ENCODE peak calls at places on chromosome 7, in four cellular contexts. I is dorsolateral prefrontal cortex, Y is tibial nerve, V is pancreas. J is an unnamed sample.

GRCh38 chr7:65477326-65477725 is 103.7 kb downstream of the ZNF92 start:
- DNase-seq in V (no peak), Y (no peak), I (no peak), J (no peak)

GRCh38 chr7:44979481-44980392 is 922 bp upstream of the MYO1G start:
- DNase-seq in Y (no peak), I (no peak), V (no peak), J (no peak)

GRCh38 chr7:75756340-75757297 is 15.4 kb downstream of the CCL26 start:
- DNase-seq in I (no peak), V (no peak), Y (no peak), J (peak)

GRCh38 chr7:22866965-22867364 is 44.3 kb upstream of the TOMM7 start:
- DNase-seq in I (no peak), V (no peak), Y (no peak), J (no peak)

GRCh38 chr7:67593807-67594206 is 597.2 kb downstream of the TYW1 start:
- DNase-seq in Y (no peak), I (no peak), V (no peak), J (no peak)

GRCh38 chr7:76390092-76390491 is 19.4 kb downstream of the SSC4D start:
- DNase-seq in I (no peak), Y (no peak), V (no peak), J (no peak)

GRCh38 chr7:30772984-30773383 is 1.8 kb downstream of the MINDY4 start:
- DNase-seq in I (no peak), V (no peak), Y (no peak), J (no peak)

GRCh38 chr7:44145969-44146897 is 5.1 kb upstream of the MYL7 start:
- DNase-seq in V (peak), I (peak), Y (peak), J (peak)

GRCh38 chr7:133409421-133409820 is 156.5 kb downstream of the EXOC4 start:
- DNase-seq in V (no peak), Y (no peak), I (no peak), J (no peak)

GRCh38 chr7:130560972-130561371 is 69.1 kb downstream of the MEST start:
- DNase-seq in V (no peak), Y (no peak), I (no peak), J (peak)

GRCh38 chr7:39384386-39384785 is 181.8 kb upstream of the YAE1 start:
- DNase-seq in Y (no peak), V (no peak), I (no peak), J (no peak)

GRCh38 chr7:151025924-151026671 is 1.8 kb upstream of the ATG9B start:
- DNase-seq in Y (no peak), V (no peak), I (no peak), J (no peak)

GRCh38 chr7:2621948-2622640 is 9.7 kb upstream of the TTYH3 start:
- DNase-seq in V (no peak), I (no peak), Y (no peak), J (peak)

GRCh38 chr7:128752251-128752650 is 13.1 kb downstream of the CALU start:
- DNase-seq in V (no peak), I (no peak), Y (no peak), J (no peak)

GRCh38 chr7:128757203-128757602 is 18.0 kb downstream of the CALU start:
- DNase-seq in Y (no peak), I (no peak), V (no peak), J (no peak)

GRCh38 chr7:128755816-128756476 is 16.8 kb downstream of the CALU start:
- DNase-seq in I (no peak), Y (no peak), V (no peak), J (no peak)

GRCh38 chr7:128758553-128758952 is 17.0 kb downstream of the OPN1SW start:
- DNase-seq in Y (no peak), I (no peak), V (no peak), J (no peak)

DNA sequence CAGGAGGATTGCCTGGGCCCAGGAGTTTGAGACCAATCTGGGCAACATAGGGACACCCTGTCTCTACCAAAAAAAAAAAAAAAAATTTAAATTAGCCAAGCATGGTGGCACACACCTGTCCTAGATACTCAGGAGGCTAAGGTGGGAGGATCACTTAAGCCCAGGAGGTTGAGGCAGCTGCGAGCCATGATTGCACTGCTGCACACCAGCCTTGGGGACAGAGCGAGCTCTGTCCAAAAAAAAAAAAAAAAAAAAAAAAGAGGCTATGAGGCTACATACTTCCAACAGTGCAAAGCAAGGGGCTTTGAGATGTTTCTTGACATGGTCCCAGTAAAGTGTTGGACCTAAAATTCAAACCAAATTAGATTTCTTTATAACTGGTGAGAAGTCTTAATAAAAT is 15.9 kb downstream of the CALU start:
- DNase-seq in Y (no peak), V (no peak), I (no peak), J (no peak)
- H3K27ac ChIP-seq in Y (no peak), V (no peak), I (no peak), J (no peak)

GRCh38 chr7:970744-971143 is 4.6 kb downstream of the COX19 start:
- DNase-seq in V (peak), Y (no peak), I (no peak), J (no peak)

GRCh38 chr7:969403-969802 is 5.9 kb downstream of the COX19 start:
- DNase-seq in Y (no peak), V (no peak), I (no peak), J (no peak)

GRCh38 chr7:967361-968082 is 7.8 kb downstream of the COX19 start:
- DNase-seq in V (peak), I (no peak), Y (no peak), J (no peak)

GRCh38 chr7:966291-967069 is 8.9 kb downstream of the COX19 start:
- DNase-seq in Y (no peak), V (peak), I (no peak), J (no peak)

DNA sequence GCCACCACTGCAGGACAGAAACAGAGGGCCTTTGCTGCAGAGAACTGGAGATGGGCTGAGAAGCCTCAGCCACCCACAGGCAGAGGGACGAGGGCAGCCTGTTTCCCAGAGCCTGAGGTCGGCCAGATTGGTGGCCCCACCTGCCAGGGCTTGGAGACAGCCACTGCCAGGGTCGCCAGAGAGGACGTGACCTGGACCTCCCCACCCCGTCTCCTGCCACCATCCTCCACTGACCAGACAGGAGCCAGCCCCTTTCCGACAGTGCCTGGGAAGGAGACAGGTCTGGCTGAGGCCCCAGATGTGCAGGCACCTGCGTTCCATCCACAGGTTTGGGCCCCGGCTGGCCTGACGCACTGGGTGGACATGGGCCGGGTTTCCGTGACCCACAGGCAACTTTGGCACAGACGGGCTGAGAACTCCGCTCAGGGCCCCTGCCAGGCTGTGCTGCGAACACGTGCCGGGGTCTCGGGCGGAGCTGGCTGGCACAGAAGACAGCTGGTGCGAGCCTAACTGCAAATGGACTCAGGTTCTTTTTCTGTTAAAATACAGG is 7.1 kb downstream of the COX19 start:
- DNase-seq in I (no peak), V (peak), Y (no peak), J (no peak)
- H3K27ac ChIP-seq in I (no peak), V (no peak), Y (peak), J (no peak)

GRCh38 chr7:116671681-116672595 is at the start of gene MET:
- DNase-seq in Y (peak), V (peak), I (peak), J (peak)
- H3K27ac ChIP-seq in Y (peak), V (peak), I (peak), J (peak)

DNA sequence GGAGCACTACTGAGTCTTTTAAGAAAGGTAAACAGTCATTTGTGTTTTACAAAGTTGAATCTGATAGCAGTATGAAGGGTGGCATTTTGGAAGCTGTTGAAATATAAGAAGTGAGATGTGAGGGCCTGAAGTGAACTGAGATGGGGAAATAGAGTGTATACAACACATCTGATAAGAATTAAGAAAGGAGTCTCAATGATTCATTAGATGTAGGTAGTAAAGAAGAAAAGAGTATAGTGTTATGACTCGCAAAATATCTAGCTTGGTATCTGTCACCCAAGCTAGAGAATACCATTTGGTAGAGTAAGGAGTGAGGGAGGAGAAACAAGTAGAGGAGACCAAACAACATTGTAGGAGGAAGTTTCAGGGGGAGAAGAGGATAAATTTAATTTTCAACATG is 5.3 kb downstream of the PTPN12 start:
- DNase-seq in V (no peak), I (no peak), Y (no peak), J (no peak)
- H3K27ac ChIP-seq in V (no peak), I (no peak), Y (no peak), J (no peak)

DNA sequence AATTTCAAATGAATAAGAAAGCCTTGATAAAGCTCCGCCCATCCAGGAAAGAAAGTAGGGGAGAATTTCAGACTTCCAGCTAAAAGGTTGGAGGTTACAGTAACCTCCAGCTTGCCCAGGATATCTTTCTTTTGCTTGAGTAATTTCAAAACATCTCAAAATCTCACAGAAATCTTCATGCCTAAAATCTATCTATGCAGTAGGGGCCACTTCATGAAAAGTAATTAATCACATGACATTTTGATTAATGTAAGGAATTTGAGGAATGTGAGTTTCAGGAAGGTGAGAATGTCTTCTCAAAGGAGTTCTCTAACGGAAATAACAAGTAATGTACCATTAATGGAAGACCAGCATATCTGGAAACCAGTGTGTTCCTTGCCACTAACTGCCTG is 24.3 kb downstream of the TRIL start:
- DNase-seq in Y (no peak), I (no peak), V (no peak), J (no peak)
- H3K27ac ChIP-seq in Y (no peak), I (no peak), V (no peak), J (no peak)

J was measured in small intestine.